ENCODE peak calls at places on chromosomes 4 and X, in six cellular contexts. G is CD8-positive, alpha-beta T cell; U is IMR-90; T is transverse colon; L is tibial artery; A is left ventricle myocardium inferior. H is an unnamed sample.
A peak's percentile ranks its signal among the peaks of the same experiment; 100 is the strongest.

GRCh38 chr4:26204249-26204825 is 116.5 kb upstream of the RBPJ start:
- DNase-seq in G (peak; percentile 5), U (no peak), T (no peak), L (no peak), A (no peak), H (no peak)

GRCh38 chr4:18540349-18540748 is 518.8 kb upstream of the LCORL start:
- DNase-seq in G (no peak), U (no peak), T (no peak), L (no peak), A (no peak), H (no peak)

GRCh38 chr4:55947912-55948725 is 626 bp upstream of the CEP135 start:
- DNase-seq in G (peak; percentile 20), U (peak; percentile 98), T (no peak), L (no peak), A (no peak), H (peak; percentile 27)

GRCh38 chrX:128310912-128311311 is 258.7 kb upstream of the ACTRT1 start:
- DNase-seq in G (no peak), U (no peak), T (no peak), L (no peak), A (no peak), H (no peak)

GRCh38 chr4:53644607-53645006 is 53.3 kb upstream of the LNX1 start:
- DNase-seq in G (no peak), U (no peak), T (peak; percentile 88), L (no peak), A (no peak), H (peak; percentile 95)

GRCh38 chrX:21972721-21973120 is 32.2 kb downstream of the SMS start:
- DNase-seq in G (peak; percentile 3), U (peak; percentile 83), T (no peak), L (no peak), A (no peak), H (no peak)

GRCh38 chr4:152356428-152357034 is 179.4 kb downstream of the FBXW7 start:
- DNase-seq in G (no peak), U (peak; percentile 21), T (no peak), L (no peak), A (no peak), H (no peak)

GRCh38 chrX:131330735-131331134 is 41.6 kb upstream of the IGSF1 start:
- DNase-seq in G (no peak), U (no peak), T (no peak), L (no peak), A (no peak), H (no peak)

GRCh38 chrX:95945528-95945927 is 739.1 kb upstream of the DIAPH2 start:
- DNase-seq in G (no peak), U (no peak), T (no peak), L (no peak), A (no peak), H (no peak)

GRCh38 chr4:157014621-157015591 is 43.3 kb upstream of the PDGFC start:
- DNase-seq in G (no peak), U (peak; percentile 96), T (no peak), L (no peak), A (no peak), H (no peak)

GRCh38 chr4:92047209-92047877 is 256.4 kb upstream of the GRID2 start:
- DNase-seq in G (no peak), U (peak; percentile 1), T (no peak), L (no peak), A (no peak), H (no peak)

GRCh38 chr4:139656614-139657486 is 8.8 kb upstream of the MGST2 start:
- DNase-seq in G (peak; percentile 16), U (peak; percentile 78), T (peak; percentile 61), L (peak; percentile 69), A (peak; percentile 30), H (peak; percentile 55)

GRCh38 chr4:55364691-55365346 is 18.8 kb downstream of the SRD5A3 start:
- DNase-seq in G (no peak), U (no peak), T (no peak), L (no peak), A (no peak), H (no peak)

GRCh38 chrX:107683124-107683895 is 55.0 kb downstream of the PRPS1 start:
- DNase-seq in G (no peak), U (no peak), T (peak; percentile 16), L (peak; percentile 70), A (no peak), H (no peak)

GRCh38 chr4:114694770-114695169 is 96.2 kb downstream of the UGT8 start:
- DNase-seq in G (no peak), U (peak; percentile 28), T (no peak), L (no peak), A (no peak), H (no peak)

GRCh38 chrX:7088968-7089615 is 58.4 kb upstream of the STS start:
- DNase-seq in G (no peak), U (no peak), T (no peak), L (no peak), A (no peak), H (no peak)

GRCh38 chr4:3193531-3194203 is 55.3 kb upstream of the MSANTD1 start:
- DNase-seq in G (no peak), U (peak; percentile 22), T (no peak), L (no peak), A (no peak), H (no peak)

GRCh38 chr4:139208404-139208945 is 31.5 kb upstream of the ELF2 start:
- DNase-seq in G (no peak), U (peak; percentile 91), T (no peak), L (no peak), A (no peak), H (no peak)

GRCh38 chr4:103410401-103410800 is 212.3 kb upstream of the CENPE start:
- DNase-seq in G (no peak), U (no peak), T (no peak), L (no peak), A (no peak), H (no peak)

GRCh38 chrX:88416002-88416401 is 331.0 kb upstream of the CPXCR1 start:
- DNase-seq in G (no peak), U (no peak), T (no peak), L (no peak), A (no peak), H (no peak)

GRCh38 chr4:175386776-175387507 is 425.1 kb downstream of the GPM6A start:
- DNase-seq in G (no peak), U (no peak), T (no peak), L (no peak), A (no peak), H (no peak)

GRCh38 chr4:58274553-58274952 is 1164.4 kb upstream of the IGFBP7 start:
- DNase-seq in G (no peak), U (no peak), T (no peak), L (no peak), A (no peak), H (no peak)

GRCh38 chr4:1255699-1256098 is 6.8 kb upstream of the CTBP1 start:
- DNase-seq in G (no peak), U (no peak), T (no peak), L (no peak), A (no peak), H (no peak)

GRCh38 chr4:1261107-1261928 is 12.4 kb upstream of the CTBP1 start:
- DNase-seq in G (no peak), U (no peak), T (no peak), L (no peak), A (no peak), H (no peak)

GRCh38 chr4:1259966-1260365 is 11.0 kb upstream of the CTBP1 start:
- DNase-seq in G (no peak), U (no peak), T (no peak), L (no peak), A (no peak), H (no peak)

GRCh38 chr4:1260418-1261106 is 11.6 kb upstream of the CTBP1 start:
- DNase-seq in G (no peak), U (no peak), T (no peak), L (no peak), A (no peak), H (no peak)

GRCh38 chr4:1258457-1258856 is 9.5 kb upstream of the CTBP1 start:
- DNase-seq in G (no peak), U (no peak), T (no peak), L (no peak), A (no peak), H (no peak)
- H3K9me3 ChIP-seq in G (no peaks in the 10 kb centered on the region), U (peaks cover 19% of the 10 kb centered on the region), T (no peaks in the 10 kb centered on the region), L (peaks cover 8% of the 10 kb centered on the region), A (peaks cover 7% of the 10 kb centered on the region), H (no peaks in the 10 kb centered on the region)

GRCh38 chrX:15468036-15468435 is 25.1 kb downstream of the PIR start:
- DNase-seq in G (no peak), U (peak; percentile 67), T (peak; percentile 12), L (no peak), A (no peak), H (no peak)
- H3K27ac ChIP-seq in G (no peak overlapping the region), U (no peak overlapping the region), T (no peak overlapping the region), L (no peak overlapping the region), A (peak overlapping the region; percentile 50), H (no peak overlapping the region)

GRCh38 chr4:84503495-84504437 is 4.7 kb upstream of the NKX6-1 start:
- DNase-seq in G (no peak), U (peak; percentile 66), T (no peak), L (no peak), A (no peak), H (no peak)
- H3K4me3 ChIP-seq in G (no peak overlapping the region), U (no peak overlapping the region), T (no peak overlapping the region), L (no peak overlapping the region), A (no peak overlapping the region), H (no peak overlapping the region)

GRCh38 chr4:107894138-107894603 is 37.2 kb upstream of the CYP2U1 start:
- DNase-seq in G (no peak), U (no peak), T (no peak), L (no peak), A (no peak), H (no peak)

GRCh38 chr4:107888237-107888636 is 43.1 kb upstream of the CYP2U1 start:
- DNase-seq in G (no peak), U (no peak), T (no peak), L (no peak), A (no peak), H (no peak)

GRCh38 chr4:107890779-107891178 is 40.6 kb upstream of the CYP2U1 start:
- DNase-seq in G (no peak), U (no peak), T (no peak), L (no peak), A (no peak), H (no peak)

GRCh38 chr4:107893171-107894137 is 37.9 kb upstream of the CYP2U1 start:
- DNase-seq in G (no peak), U (peak; percentile 8), T (no peak), L (no peak), A (no peak), H (no peak)

GRCh38 chr4:107891299-107891698 is 40.0 kb upstream of the CYP2U1 start:
- DNase-seq in G (no peak), U (no peak), T (no peak), L (no peak), A (no peak), H (no peak)
- H3K9me3 ChIP-seq in G (no peaks in the 10 kb centered on the region), U (no peaks in the 10 kb centered on the region), T (peaks cover 12% of the 10 kb centered on the region), L (peaks cover 9% of the 10 kb centered on the region), A (peaks cover 25% of the 10 kb centered on the region), H (no peaks in the 10 kb centered on the region)

DNA sequence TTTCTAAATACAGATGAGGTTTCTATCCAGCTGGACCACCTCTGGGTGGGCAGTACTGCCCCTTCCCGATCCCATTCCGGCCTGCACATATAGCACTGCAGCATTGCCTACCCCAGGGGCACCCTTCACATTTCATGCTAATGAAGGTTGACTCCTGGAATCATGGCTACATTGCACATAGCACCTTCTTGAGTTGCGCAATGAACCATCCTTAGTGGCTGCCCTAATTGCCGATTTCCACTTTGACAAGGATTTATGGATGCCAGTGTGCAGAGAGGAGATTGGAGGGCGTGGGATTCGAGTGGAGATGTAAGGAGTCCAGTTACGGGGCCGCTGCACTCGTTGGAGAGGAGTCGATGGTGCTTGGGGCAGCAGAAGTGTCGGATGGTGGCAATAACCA is 229.0 kb downstream of the FRMPD4 start:
- DNase-seq in G (no peak), U (no peak), T (no peak), L (no peak), A (no peak), H (no peak)
- H3K27ac ChIP-seq in G (no peak overlapping the region), U (no peak overlapping the region), T (no peak overlapping the region), L (no peak overlapping the region), A (no peak overlapping the region), H (no peak overlapping the region)